ENCODE peak calls at places on chromosomes 12 and 14, in five cellular contexts. W, T, O, A and N are unnamed samples.

GRCh38 chr12:93011100-93011499 is 82.0 kb upstream of the EEA1 start:
- DNase-seq in A (no peak), O (no peak), W (no peak), T (no peak), N (no peak)

GRCh38 chr14:90976076-90976475 is 84.4 kb downstream of the RPS6KA5 start:
- DNase-seq in T (no peak), A (no peak), W (no peak), O (no peak), N (no peak)

GRCh38 chr12:62588916-62589315 is 122.3 kb downstream of the MON2 start:
- DNase-seq in T (no peak), A (no peak), W (no peak), O (peak), N (no peak)

GRCh38 chr12:129084875-129085826 is 231.9 kb downstream of the GLT1D1 start:
- DNase-seq in A (no peak), O (no peak), W (no peak), T (no peak), N (no peak)

GRCh38 chr14:98173291-98173690 is 1098.7 kb downstream of the BCL11B start:
- DNase-seq in A (peak), O (no peak), T (no peak), W (no peak), N (no peak)

GRCh38 chr12:48969847-48970701 is 1.5 kb downstream of the WNT10B start:
- DNase-seq in O (no peak), A (no peak), T (peak), W (peak), N (no peak)

GRCh38 chr12:57575771-57576612 is 15.0 kb upstream of the PIP4K2C start:
- DNase-seq in W (no peak), O (no peak), T (no peak), A (no peak), N (no peak)

GRCh38 chr14:100890451-100890850 is 13.1 kb downstream of the RTL1 start:
- DNase-seq in A (no peak), T (no peak), W (no peak), O (no peak), N (no peak)

GRCh38 chr14:100548939-100549338 is 38.3 kb downstream of the BEGAIN start:
- DNase-seq in W (no peak), T (no peak), O (no peak), A (no peak), N (no peak)

GRCh38 chr12:46916796-46917419 is 91.1 kb upstream of the SLC38A4 start:
- DNase-seq in T (no peak), O (no peak), W (no peak), A (no peak), N (no peak)

GRCh38 chr14:57875985-57876384 is 10.1 kb upstream of the SLC35F4 start:
- DNase-seq in W (no peak), A (no peak), T (no peak), O (no peak), N (no peak)

GRCh38 chr14:74945261-74945851 is 10.0 kb downstream of the PGF start:
- DNase-seq in T (no peak), A (no peak), O (peak), W (peak), N (peak)

GRCh38 chr12:82407481-82407880 is 49.2 kb downstream of the METTL25 start:
- DNase-seq in A (no peak), T (no peak), W (no peak), O (no peak), N (no peak)

GRCh38 chr12:70508178-70508577 is 129.1 kb downstream of the PTPRB start:
- DNase-seq in T (no peak), A (no peak), W (no peak), O (peak), N (no peak)

GRCh38 chr12:52506858-52507715 is 13.1 kb downstream of the KRT5 start:
- DNase-seq in T (no peak), W (peak), A (no peak), O (peak), N (peak)

GRCh38 chr14:47020500-47020899 is 368.9 kb upstream of the RPL10L start:
- DNase-seq in T (no peak), A (no peak), O (no peak), W (no peak), N (no peak)

GRCh38 chr14:69917287-69917686 is 38.1 kb downstream of the SMOC1 start:
- DNase-seq in A (no peak), W (no peak), O (no peak), T (no peak), N (no peak)

GRCh38 chr12:96274331-96274730 is 80.2 kb downstream of the ELK3 start:
- DNase-seq in T (no peak), A (no peak), O (no peak), W (no peak), N (no peak)

GRCh38 chr12:111221296-111222026 is 147.4 kb downstream of the PHETA1 start:
- DNase-seq in W (peak), O (no peak), A (no peak), T (no peak), N (no peak)

GRCh38 chr14:61227893-61228591 is 53.1 kb downstream of the TMEM30B start:
- DNase-seq in T (no peak), W (no peak), A (no peak), O (no peak), N (peak)

GRCh38 chr12:63124778-63125177 is 26.2 kb downstream of the AVPR1A start:
- DNase-seq in T (no peak), A (no peak), W (no peak), O (no peak), N (no peak)

GRCh38 chr12:109273354-109273753 is 35.7 kb downstream of the FOXN4 start:
- DNase-seq in A (no peak), T (no peak), O (no peak), W (peak), N (no peak)

GRCh38 chr12:107845226-107845979 is 70.9 kb downstream of the ASCL4 start:
- DNase-seq in O (no peak), A (no peak), W (peak), T (no peak), N (no peak)

GRCh38 chr12:21599143-21599999 is 5.3 kb downstream of the GYS2 start:
- DNase-seq in W (no peak), O (no peak), T (no peak), A (no peak), N (no peak)

GRCh38 chr12:6218526-6218925 is 18.3 kb downstream of the CD9 start:
- DNase-seq in A (no peak), O (no peak), W (no peak), T (no peak), N (no peak)

GRCh38 chr12:57033428-57033827 is 16.5 kb downstream of the MYO1A start:
- DNase-seq in O (no peak), A (no peak), T (no peak), W (no peak), N (no peak)

GRCh38 chr12:27523305-27523641 is 733 bp upstream of the PPFIBP1 start:
- DNase-seq in T (no peak), W (no peak), A (no peak), O (no peak), N (no peak)

GRCh38 chr12:114405449-114406271 is at the start of gene TBX5:
- DNase-seq in T (no peak), A (no peak), O (no peak), W (no peak), N (no peak)

GRCh38 chr12:48937170-48937569 is 11.9 kb upstream of the FKBP11 start:
- DNase-seq in W (peak), A (no peak), O (peak), T (no peak), N (peak)

GRCh38 chr14:21039585-21040369 is 2.4 kb upstream of the RNASE7 start:
- DNase-seq in T (no peak), A (no peak), O (peak), W (peak), N (peak)

GRCh38 chr12:120847392-120848157 is 56.6 kb downstream of the SPPL3 start:
- DNase-seq in O (no peak), A (no peak), T (no peak), W (no peak), N (no peak)

GRCh38 chr14:69610859-69611263 is 535 bp upstream of the SUSD6 start:
- DNase-seq in O (no peak), W (no peak), A (no peak), T (no peak), N (no peak)

GRCh38 chr12:103780992-103781391 is 60.0 kb downstream of the NT5DC3 start:
- DNase-seq in O (no peak), W (no peak), T (no peak), A (no peak), N (no peak)

GRCh38 chr14:28875937-28876910 is 109.6 kb downstream of the FOXG1 start:
- DNase-seq in O (no peak), T (no peak), W (peak), A (no peak), N (peak)

GRCh38 chr12:6608592-6609311 is 1.6 kb upstream of the CHD4 start:
- DNase-seq in W (no peak), O (peak), T (no peak), A (no peak), N (no peak)

GRCh38 chr14:65462411-65462810 is 49.9 kb downstream of the FUT8 start:
- DNase-seq in O (no peak), A (no peak), T (no peak), W (no peak), N (no peak)

GRCh38 chr12:66379613-66380012 is 77.3 kb downstream of the HELB start:
- DNase-seq in T (no peak), A (no peak), O (no peak), W (no peak), N (no peak)

GRCh38 chr14:68137704-68138619 is 318.4 kb downstream of the RAD51B start:
- DNase-seq in W (peak), A (no peak), T (peak), O (peak), N (peak)

GRCh38 chr12:120468846-120469449 is 600 bp downstream of the SRSF9 start:
- DNase-seq in T (peak), O (peak), A (no peak), W (peak), N (peak)

GRCh38 chr14:32694795-32695449 is 243.8 kb upstream of the NPAS3 start:
- DNase-seq in A (no peak), T (no peak), W (no peak), O (no peak), N (no peak)